ENCODE peak calls at places on chromosomes 4 and X, in seven cellular contexts. S, H, U, C, O, Z and V are unnamed samples.

GRCh38 chr4:87088188-87088587 is 132.2 kb downstream of the KLHL8 start:
- DNase-seq in C (no peak), U (no peak), O (no peak), H (no peak), Z (no peak), S (no peak), V (no peak)

GRCh38 chrX:110402091-110402854 is 43.6 kb downstream of the RTL9 start:
- DNase-seq in S (peak), U (no peak), H (peak), Z (no peak), O (peak), C (peak), V (no peak)

GRCh38 chr4:77240469-77241066 is 83.6 kb downstream of the CCNG2 start:
- DNase-seq in C (peak), O (peak), U (peak), H (peak), Z (peak), S (peak), V (peak)

GRCh38 chr4:112938461-112939058 is 110.9 kb upstream of the ANK2 start:
- DNase-seq in C (peak), U (no peak), H (peak), O (peak), Z (peak), S (peak), V (peak)

GRCh38 chr4:4969298-4969697 is 50.0 kb downstream of the CYTL1 start:
- DNase-seq in C (no peak), Z (peak), S (no peak), O (peak), U (no peak), H (no peak), V (no peak)

GRCh38 chr4:106717094-106717493 is 319.0 kb downstream of the DKK2 start:
- DNase-seq in Z (no peak), U (no peak), S (no peak), H (peak), O (no peak), C (no peak), V (no peak)

GRCh38 chr4:174828845-174829701 is at the start of gene GLRA3:
- DNase-seq in U (peak), S (peak), O (no peak), H (peak), Z (no peak), C (peak), V (peak)

GRCh38 chrX:30795981-30796958 is 92.8 kb downstream of the TAB3 start:
- DNase-seq in H (no peak), O (no peak), C (no peak), U (no peak), S (no peak), Z (no peak), V (no peak)

GRCh38 chr4:189773909-189774308 is 166.8 kb upstream of the FRG1 start:
- DNase-seq in S (peak), H (no peak), U (no peak), O (peak), C (no peak), Z (peak), V (no peak)

GRCh38 chr4:176359590-176359989 is 39.8 kb downstream of the SPCS3 start:
- DNase-seq in S (no peak), H (peak), C (no peak), Z (no peak), U (no peak), O (no peak), V (no peak)

GRCh38 chr4:139767168-139767567 is 101.5 kb downstream of the MGST2 start:
- DNase-seq in U (no peak), H (peak), O (no peak), C (no peak), S (no peak), Z (no peak), V (no peak)

GRCh38 chrX:67721321-67721720 is 177.5 kb downstream of the AR start:
- DNase-seq in S (no peak), O (no peak), Z (no peak), H (no peak), C (no peak), U (no peak), V (no peak)

GRCh38 chr4:148004228-148004813 is 272.4 kb downstream of the ARHGAP10 start:
- DNase-seq in Z (no peak), U (no peak), S (no peak), H (no peak), C (no peak), O (no peak), V (no peak)

GRCh38 chrX:40158036-40158706 is 60.4 kb upstream of the BCOR start:
- DNase-seq in C (peak), U (no peak), S (peak), H (no peak), Z (peak), O (no peak), V (no peak)

GRCh38 chr4:83272900-83273299 is 11.7 kb downstream of the COQ2 start:
- DNase-seq in H (no peak), C (no peak), S (no peak), O (no peak), Z (no peak), U (no peak), V (no peak)

GRCh38 chr4:109160494-109160893 is 142.0 kb downstream of the COL25A1 start:
- DNase-seq in U (no peak), O (no peak), C (no peak), H (no peak), S (no peak), Z (no peak), V (peak)

GRCh38 chr4:24560770-24561415 is 23.5 kb downstream of the DHX15 start:
- DNase-seq in S (no peak), Z (no peak), U (no peak), C (no peak), H (peak), O (no peak), V (no peak)

GRCh38 chrX:2336181-2336580 is 164.6 kb downstream of the DHRSX start:
- DNase-seq in O (no peak), C (no peak), S (no peak), Z (no peak), H (peak), U (no peak), V (no peak)

GRCh38 chr4:7654550-7655266 is 220.0 kb upstream of the PSAPL1 start:
- DNase-seq in C (no peak), U (no peak), H (no peak), Z (no peak), O (no peak), S (peak), V (no peak)